ENCODE peak calls at places on chromosomes 13 and 19, in five cellular contexts. E is LoVo; N is activated CD4-positive, alpha-beta T cell treated with anti-CD3 and anti-CD28 coated beads, Interleukin-2, amount 50 U/mL, for 1 hour; U is GM23248; Q is stimulated activated CD8-positive, alpha-beta memory T cell treated with anti-CD3 and anti-CD28 coated beads, Interleukin-4, amount 100 ng/mL, for 24 hours. P is an unnamed sample.

GRCh38 chr19:23872282-23872919 is 42.3 kb upstream of the ZNF726 start:
- DNase-seq in U (no peak), Q (no peak), E (no peak), N (no peak), P (no peak)

GRCh38 chr13:48892311-48892710 is 83.4 kb upstream of the FNDC3A start:
- DNase-seq in N (no peak), Q (no peak), U (peak; percentile 95), E (no peak), P (peak; percentile 28)

GRCh38 chr13:32117696-32118095 is 86.1 kb downstream of the FRY start:
- DNase-seq in N (no peak), E (no peak), U (no peak), Q (no peak), P (no peak)

GRCh38 chr13:110382229-110382628 is 75.1 kb downstream of the COL4A2 start:
- DNase-seq in Q (no peak), N (no peak), E (no peak), U (peak; percentile 90), P (peak; percentile 50)

GRCh38 chr19:14686411-14686810 is 3.4 kb upstream of the ZNF333 start:
- DNase-seq in U (peak; percentile 44), N (peak; percentile 12), Q (no peak), E (peak; percentile 17), P (peak; percentile 39)

GRCh38 chr19:6156033-6156432 is 20.6 kb downstream of the ACSBG2 start:
- DNase-seq in U (no peak), E (no peak), Q (no peak), N (no peak), P (no peak)

GRCh38 chr13:81714513-81714912 is 1373.6 kb upstream of the SPRY2 start:
- DNase-seq in Q (no peak), N (no peak), U (no peak), E (no peak), P (no peak)

GRCh38 chr19:46607441-46607841 is 6.3 kb downstream of the CALM3 start:
- DNase-seq in U (no peak), Q (no peak), N (no peak), E (no peak), P (no peak)

GRCh38 chr13:61695147-61695546 is 279.5 kb upstream of the PCDH20 start:
- DNase-seq in Q (no peak), E (no peak), N (no peak), U (no peak), P (no peak)

GRCh38 chr19:15421136-15421535 is 2.3 kb upstream of the AKAP8L start:
- DNase-seq in N (no peak), E (no peak), U (no peak), Q (no peak), P (no peak)